ENCODE peak calls at places on chromosomes 5 and 9, in six cellular contexts. P, Y, Q, D, L and A are unnamed samples.

GRCh38 chr5:16891043-16891442 is 45.0 kb downstream of the MYO10 start:
- DNase-seq in Y (no peak), D (no peak), Q (no peak), L (no peak), P (no peak), A (no peak)

GRCh38 chr9:106799146-106799545 is 63.8 kb upstream of the ZNF462 start:
- DNase-seq in Q (no peak), D (no peak), Y (peak), L (no peak), P (no peak), A (peak)

GRCh38 chr9:32533816-32534215 is 7.8 kb upstream of the RIGI start:
- DNase-seq in Y (no peak), L (no peak), Q (no peak), D (no peak), P (no peak), A (no peak)

GRCh38 chr9:126860077-126860756 is at the start of gene ZBTB34:
- DNase-seq in Y (peak), L (peak), P (peak), Q (peak), D (peak), A (peak)

GRCh38 chr5:318931-319601 is 2.4 kb upstream of the AHRR start:
- DNase-seq in Q (peak), D (no peak), P (no peak), Y (no peak), L (no peak), A (no peak)

GRCh38 chr9:116964258-116964657 is 277.2 kb downstream of the TRIM32 start:
- DNase-seq in L (no peak), Q (no peak), Y (no peak), D (no peak), P (no peak), A (no peak)

GRCh38 chr5:140481758-140482157 is 65.7 kb upstream of the EIF4EBP3 start:
- DNase-seq in D (no peak), P (no peak), Y (no peak), L (no peak), Q (no peak), A (no peak)

GRCh38 chr9:90894956-90895687 is 93.5 kb downstream of the SYK start:
- DNase-seq in L (peak), D (no peak), Q (peak), P (no peak), Y (peak), A (peak)

GRCh38 chr5:115507682-115508081 is 36.9 kb downstream of the FEM1C start:
- DNase-seq in P (no peak), L (peak), Y (no peak), D (no peak), Q (no peak), A (no peak)

GRCh38 chr9:134631881-134632280 is 9.7 kb upstream of the COL5A1 start:
- DNase-seq in Y (no peak), L (no peak), P (no peak), Q (no peak), D (no peak), A (no peak)